ENCODE peak calls at places on chromosomes 5 and 9, in ten cellular contexts. Q, M, U, B, E, G, X, Z, V and T are unnamed samples.

GRCh38 chr9:73269430-73270101 is 117.9 kb downstream of the ANXA1 start:
- DNase-seq in Q (no peak), M (no peak), U (peak), B (no peak), E (no peak), G (no peak), X (peak), Z (peak), V (no peak), T (peak)

GRCh38 chr9:95822583-95823431 is 52.7 kb upstream of the ERCC6L2 start:
- DNase-seq in Q (no peak), M (no peak), U (peak), B (no peak), E (no peak), G (no peak), X (no peak), Z (peak), V (no peak), T (no peak)

GRCh38 chr5:80245986-80246781 is 9.7 kb downstream of the SERINC5 start:
- DNase-seq in Q (no peak), M (no peak), U (peak), B (no peak), E (no peak), G (no peak), X (no peak), Z (peak), V (no peak), T (no peak)

GRCh38 chr9:35406183-35406959 is 83.5 kb upstream of the RUSC2 start:
- DNase-seq in Q (no peak), M (peak), U (no peak), B (no peak), E (no peak), G (peak), X (no peak), Z (peak), V (peak), T (no peak)

GRCh38 chr5:1967716-1968115 is 85.0 kb upstream of the IRX4 start:
- DNase-seq in Q (no peak), M (no peak), U (no peak), B (no peak), E (no peak), G (no peak), X (no peak), Z (no peak), V (no peak), T (no peak)

GRCh38 chr9:17005085-17005484 is 129.8 kb upstream of the CNTLN start:
- DNase-seq in Q (peak), M (peak), U (peak), B (no peak), E (no peak), G (no peak), X (no peak), Z (peak), V (no peak), T (peak)

GRCh38 chr9:33946779-33947535 is 101.7 kb downstream of the UBAP2 start:
- DNase-seq in Q (no peak), M (no peak), U (peak), B (no peak), E (no peak), G (no peak), X (no peak), Z (peak), V (no peak), T (no peak)

GRCh38 chr9:124008307-124008854 is 3.2 kb upstream of the LHX2 start:
- DNase-seq in Q (no peak), M (no peak), U (no peak), B (no peak), E (no peak), G (no peak), X (peak), Z (no peak), V (no peak), T (no peak)

GRCh38 chr5:127671218-127671617 is 22.3 kb downstream of the CTXN3 start:
- DNase-seq in Q (no peak), M (no peak), U (peak), B (no peak), E (no peak), G (no peak), X (no peak), Z (no peak), V (no peak), T (no peak)

GRCh38 chr5:73120222-73121108 is at the start of gene TMEM171:
- DNase-seq in Q (no peak), M (peak), U (peak), B (no peak), E (no peak), G (no peak), X (peak), Z (peak), V (no peak), T (no peak)

GRCh38 chr9:135624282-135624681 is 15.1 kb downstream of the GLT6D1 start:
- DNase-seq in Q (no peak), M (no peak), U (no peak), B (no peak), E (no peak), G (no peak), X (no peak), Z (no peak), V (no peak), T (no peak)
- H3K27ac ChIP-seq in Q (no peak), M (no peak), U (no peak), B (no peak), E (no peak), G (no peak), X (no peak), Z (no peak), V (no peak), T (no peak)

DNA sequence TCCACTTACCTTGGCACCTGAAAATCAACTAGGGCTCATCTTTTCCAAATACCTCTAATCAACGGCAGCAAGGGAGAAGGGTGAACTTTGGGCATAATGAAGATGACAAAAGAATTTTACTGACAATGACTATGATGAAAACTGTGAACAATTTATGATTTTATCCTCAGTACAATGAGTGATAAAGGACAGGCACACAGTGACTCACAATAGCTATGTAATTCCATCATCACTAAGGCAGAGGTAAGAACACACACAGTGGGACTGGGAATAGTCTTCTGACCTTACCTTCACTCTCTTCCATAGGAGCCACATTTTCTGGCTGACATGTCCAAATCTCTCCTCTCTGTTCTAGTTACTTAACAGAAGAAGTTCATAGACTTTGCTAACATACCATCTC is 26.1 kb upstream of the KCNV2 start:
- DNase-seq in Q (no peak), M (no peak), U (no peak), B (no peak), E (no peak), G (no peak), X (no peak), Z (no peak), V (no peak), T (no peak)
- H3K27ac ChIP-seq in Q (no peak), M (no peak), U (no peak), B (no peak), E (no peak), G (no peak), X (no peak), Z (no peak), V (no peak), T (no peak)

DNA sequence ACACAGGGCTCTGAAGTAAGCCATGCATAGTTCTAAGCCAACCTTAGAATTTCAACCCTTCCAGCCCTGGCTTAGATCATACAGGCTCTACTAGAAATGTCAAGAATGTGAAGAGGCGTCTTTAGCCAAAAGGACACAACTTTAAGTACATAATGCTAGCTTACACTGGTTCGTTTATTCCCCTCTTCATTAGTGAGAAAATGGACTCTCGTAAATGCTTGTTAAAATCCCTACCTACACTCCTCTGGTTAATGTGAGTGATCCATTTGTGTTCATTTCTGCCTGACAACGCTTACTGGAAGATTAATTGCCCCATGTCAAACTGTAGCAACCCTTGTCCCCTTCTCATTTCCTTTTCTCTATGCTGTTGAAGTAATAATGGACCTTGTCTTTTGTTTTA is 149.3 kb upstream of the POU5F2 start:
- DNase-seq in Q (no peak), M (no peak), U (peak), B (no peak), E (no peak), G (no peak), X (no peak), Z (peak), V (no peak), T (no peak)
- H3K27ac ChIP-seq in Q (no peak), M (no peak), U (no peak), B (no peak), E (no peak), G (no peak), X (no peak), Z (no peak), V (no peak), T (no peak)

GRCh38 chr5:136679233-136679632 is 313.9 kb upstream of the TRPC7 start:
- DNase-seq in Q (no peak), M (no peak), U (no peak), B (no peak), E (no peak), G (no peak), X (no peak), Z (no peak), V (no peak), T (no peak)

GRCh38 chr5:136677219-136677618 is 311.9 kb upstream of the TRPC7 start:
- DNase-seq in Q (no peak), M (no peak), U (peak), B (no peak), E (no peak), G (no peak), X (no peak), Z (peak), V (no peak), T (no peak)

DNA sequence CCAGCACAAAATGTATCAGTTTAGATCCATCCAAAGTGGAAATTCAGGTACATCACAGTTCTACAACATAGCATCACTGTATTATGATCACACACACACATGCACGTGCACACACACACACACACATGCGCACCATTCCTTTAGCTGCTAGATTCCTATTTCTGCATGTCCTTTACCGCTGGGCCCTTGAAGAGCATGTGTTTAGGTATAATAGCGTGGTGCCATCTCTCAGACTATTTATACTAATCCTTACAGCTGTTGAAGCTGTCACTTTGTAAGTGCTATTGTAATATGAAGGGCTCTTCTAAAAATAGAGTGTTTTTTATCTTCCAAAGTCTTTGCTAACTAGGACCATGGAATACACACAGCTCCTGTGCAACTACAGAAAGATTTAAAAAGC is 308.8 kb upstream of the TRPC7 start:
- DNase-seq in Q (no peak), M (no peak), U (no peak), B (no peak), E (no peak), G (no peak), X (no peak), Z (no peak), V (no peak), T (no peak)
- H3K27ac ChIP-seq in Q (no peak), M (no peak), U (no peak), B (no peak), E (no peak), G (no peak), X (no peak), Z (no peak), V (no peak), T (no peak)

GRCh38 chr5:142420521-142420920 is 95.7 kb upstream of the SPRY4 start:
- DNase-seq in Q (no peak), M (no peak), U (peak), B (no peak), E (no peak), G (no peak), X (no peak), Z (no peak), V (no peak), T (no peak)
- H3K27ac ChIP-seq in Q (peak), M (no peak), U (no peak), B (no peak), E (no peak), G (no peak), X (no peak), Z (no peak), V (no peak), T (no peak)

DNA sequence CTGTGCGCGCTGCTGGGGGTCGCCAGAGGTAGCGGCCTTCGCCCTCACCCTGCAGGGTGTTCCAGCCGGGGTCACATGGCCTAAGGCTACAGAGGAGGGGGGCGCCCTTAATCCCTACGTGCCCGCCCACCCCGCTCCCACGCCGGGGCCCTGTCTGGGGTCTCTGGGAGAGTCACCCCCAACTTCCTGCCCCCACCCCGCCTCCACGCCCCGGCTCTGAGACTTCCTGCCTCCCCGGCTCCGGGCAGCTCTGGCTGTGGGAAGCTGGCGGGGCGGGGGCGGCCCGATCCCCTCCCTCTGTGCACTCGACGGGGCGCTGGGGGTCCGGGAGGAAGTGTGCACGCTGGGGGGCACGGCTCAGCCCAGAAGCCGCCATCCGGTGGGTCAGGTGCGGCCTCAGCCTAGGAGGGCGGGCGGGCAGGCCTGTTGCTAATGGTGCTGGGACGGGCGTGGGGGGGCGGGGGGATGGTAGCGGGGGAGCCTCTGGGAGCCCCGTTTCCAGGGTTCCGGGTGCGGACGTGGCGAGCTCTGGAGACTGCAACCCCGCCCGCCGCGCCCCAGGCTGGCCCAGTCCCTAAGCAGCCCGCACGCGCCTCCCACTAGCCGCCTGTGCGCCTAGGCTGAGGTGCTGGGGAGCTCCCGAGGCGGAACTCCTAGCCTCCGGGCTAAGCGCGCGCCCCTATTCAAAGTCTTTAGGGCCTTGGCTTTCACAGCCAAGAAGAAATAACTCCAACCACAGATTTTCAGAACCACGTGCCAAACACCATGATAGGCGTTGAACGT is 61.6 kb downstream of the CXXC5 start:
- DNase-seq in Q (peak), M (no peak), U (no peak), B (no peak), E (no peak), G (peak), X (no peak), Z (peak), V (peak), T (no peak)
- H3K27ac ChIP-seq in Q (peak), M (peak), U (no peak), B (peak), E (peak), G (no peak), X (peak), Z (peak), V (peak), T (no peak)

GRCh38 chr9:120982851-120983250 is 56.3 kb upstream of the TRAF1 start:
- DNase-seq in Q (no peak), M (no peak), U (no peak), B (no peak), E (no peak), G (no peak), X (no peak), Z (peak), V (no peak), T (no peak)
- H3K27ac ChIP-seq in Q (no peak), M (no peak), U (no peak), B (no peak), E (no peak), G (no peak), X (no peak), Z (no peak), V (no peak), T (no peak)